ENCODE peak calls at places on chromosomes 5 and 9, in ten cellular contexts. T is NCI-H1048; P is stimulated activated CD8-positive, alpha-beta memory T cell treated with anti-CD3 and anti-CD28 coated beads, Interleukin-15, amount 100 ng/mL, for 24 hours; Z is mesothelial cell of epicardium; M is HTR-8/SVneo; K is activated CD8-positive, alpha-beta memory T cell treated with anti-CD3 and anti-CD28 coated beads for 48 hours; O is EL; L is activated T-helper 1 cell treated with anti-CD3 and anti-CD28 coated beads, Interleukin-2, amount 50 U/mL, for 16 hours; F is dermis microvascular lymphatic vessel endothelial cell; X is NCI-H345. W is an unnamed sample.

GRCh38 chr5:37519807-37520206 is 140.7 kb downstream of the WDR70 start:
- DNase-seq in F (no peak), X (no peak), M (no peak), L (no peak), T (no peak), K (no peak), Z (no peak), O (no peak), P (no peak), W (no peak)

GRCh38 chr5:68409259-68409658 is 193.7 kb downstream of the PIK3R1 start:
- DNase-seq in P (no peak), M (no peak), F (no peak), Z (no peak), X (no peak), O (peak; percentile 93), T (no peak), K (no peak), L (no peak), W (no peak)

GRCh38 chr9:97853056-97853843 is at the start of gene FOXE1:
- DNase-seq in K (no peak), Z (no peak), O (peak; percentile 36), F (no peak), P (no peak), L (no peak), X (peak; percentile 34), T (no peak), M (no peak), W (no peak)

GRCh38 chr9:36327903-36328302 is 69.7 kb upstream of the GNE start:
- DNase-seq in L (no peak), T (no peak), M (peak; percentile 27), Z (no peak), F (peak; percentile 17), P (no peak), O (peak; percentile 53), K (no peak), X (no peak), W (no peak)

GRCh38 chr5:91028518-91028956 is 354.6 kb downstream of the ARRDC3 start:
- DNase-seq in O (no peak), T (no peak), K (no peak), M (no peak), L (no peak), P (no peak), F (no peak), X (no peak), Z (no peak), W (no peak)

GRCh38 chr9:89178162-89179120 is at the start of gene SHC3:
- DNase-seq in L (no peak), K (no peak), T (no peak), Z (no peak), O (peak; percentile 14), P (no peak), X (peak; percentile 5), M (no peak), F (peak; percentile 34), W (no peak)

GRCh38 chr9:77750284-77750683 is 102.2 kb upstream of the GNA14 start:
- DNase-seq in M (no peak), P (no peak), K (no peak), X (no peak), O (peak; percentile 73), Z (no peak), F (peak; percentile 51), L (no peak), T (no peak), W (no peak)

GRCh38 chr5:55777332-55777731 is 39.5 kb downstream of the DDX4 start:
- DNase-seq in M (no peak), Z (no peak), F (no peak), P (no peak), K (no peak), T (no peak), X (no peak), O (no peak), L (no peak), W (no peak)

GRCh38 chr9:73743826-73744225 is 592.2 kb downstream of the ANXA1 start:
- DNase-seq in L (no peak), K (no peak), X (no peak), P (no peak), O (no peak), T (no peak), M (no peak), F (no peak), Z (no peak), W (no peak)

GRCh38 chr9:128145536-128145935 is 3.7 kb upstream of the LCN2 start:
- DNase-seq in L (no peak), K (no peak), X (no peak), P (no peak), O (no peak), T (no peak), Z (no peak), M (no peak), F (no peak), W (no peak)

GRCh38 chr5:130316971-130317421 is 412.7 kb downstream of the CHSY3 start:
- DNase-seq in X (no peak), Z (no peak), L (no peak), M (no peak), T (no peak), P (no peak), K (no peak), O (no peak), F (no peak), W (no peak)

GRCh38 chr5:36128795-36129194 is 22.9 kb downstream of the LMBRD2 start:
- DNase-seq in P (no peak), F (no peak), M (no peak), K (no peak), O (no peak), X (no peak), Z (no peak), T (no peak), L (no peak), W (no peak)

GRCh38 chr5:112338681-112339337 is 80.3 kb downstream of the EPB41L4A start:
- DNase-seq in F (peak; percentile 95), L (no peak), X (peak; percentile 49), Z (no peak), K (no peak), T (no peak), P (no peak), M (no peak), O (peak; percentile 5), W (no peak)

W was measured in central memory CD8-positive, alpha-beta T cell.